ENCODE peak calls at places on chromosomes 2 and 18, in seven cellular contexts. N is nephron progenitor cell, H is GM20000, D is adrenal gland, W is H9, R is skeletal muscle cell, G is iPS-NIHi11. U is an unnamed sample.

GRCh38 chr2:128435576-128436497 is 117.2 kb upstream of the HS6ST1 start:
- DNase-seq in N (peak), H (no peak), D (no peak), W (peak), R (no peak), G (no peak), U (no peak)

GRCh38 chr2:53964237-53964952 is 6.4 kb downstream of the PSME4 start:
- DNase-seq in N (no peak), H (no peak), D (no peak), W (no peak), R (no peak), G (no peak), U (no peak)

GRCh38 chr2:190649798-190650390 is 1.0 kb downstream of the NAB1 start:
- DNase-seq in N (peak), H (no peak), D (no peak), W (no peak), R (no peak), G (peak), U (peak)

GRCh38 chr2:31764169-31764568 is 183.4 kb upstream of the SRD5A2 start:
- DNase-seq in N (no peak), H (no peak), D (no peak), W (no peak), R (peak), G (no peak), U (no peak)

GRCh38 chr2:24115057-24115456 is 8.1 kb downstream of the PFN4 start:
- DNase-seq in N (no peak), H (no peak), D (no peak), W (no peak), R (no peak), G (no peak), U (no peak)

GRCh38 chr2:53202063-53202462 is 565.5 kb upstream of the CHAC2 start:
- DNase-seq in N (no peak), H (no peak), D (no peak), W (no peak), R (peak), G (peak), U (peak)

GRCh38 chr2:161954103-161954502 is 119.9 kb downstream of the DPP4 start:
- DNase-seq in N (no peak), H (no peak), D (no peak), W (no peak), R (peak), G (no peak), U (no peak)

GRCh38 chr2:33214436-33214835 is 262.0 kb upstream of the RASGRP3 start:
- DNase-seq in N (no peak), H (no peak), D (no peak), W (no peak), R (no peak), G (no peak), U (peak)

GRCh38 chr2:167279810-167280209 is 391.5 kb downstream of the XIRP2 start:
- DNase-seq in N (no peak), H (no peak), D (no peak), W (no peak), R (no peak), G (no peak), U (no peak)

GRCh38 chr2:176554107-176555048 is 285.1 kb downstream of the MTX2 start:
- DNase-seq in N (peak), H (peak), D (peak), W (peak), R (no peak), G (peak), U (peak)

GRCh38 chr2:145016711-145017110 is 496.8 kb upstream of the ZEB2 start:
- DNase-seq in N (no peak), H (no peak), D (no peak), W (no peak), R (no peak), G (no peak), U (no peak)

GRCh38 chr2:110105608-110106467 is 9.8 kb downstream of the MALL start:
- DNase-seq in N (no peak), H (no peak), D (no peak), W (no peak), R (no peak), G (no peak), U (no peak)

GRCh38 chr18:34723143-34723542 is 13.0 kb downstream of the DTNA start:
- DNase-seq in N (no peak), H (no peak), D (no peak), W (no peak), R (no peak), G (no peak), U (no peak)

GRCh38 chr2:218786133-218786532 is 4.2 kb downstream of the CYP27A1 start:
- DNase-seq in N (no peak), H (no peak), D (no peak), W (no peak), R (no peak), G (no peak), U (no peak)

GRCh38 chr2:19255481-19255880 is 102.9 kb downstream of the OSR1 start:
- DNase-seq in N (no peak), H (no peak), D (no peak), W (no peak), R (no peak), G (no peak), U (no peak)

GRCh38 chr2:68831688-68832087 is 39.5 kb downstream of the BMP10 start:
- DNase-seq in N (no peak), H (no peak), D (no peak), W (no peak), R (no peak), G (no peak), U (no peak)

GRCh38 chr2:239938651-239939486 is 86.3 kb downstream of the NDUFA10 start:
- DNase-seq in N (no peak), H (no peak), D (no peak), W (peak), R (no peak), G (no peak), U (no peak)

GRCh38 chr2:6202756-6203155 is 510.6 kb downstream of the SOX11 start:
- DNase-seq in N (no peak), H (no peak), D (no peak), W (no peak), R (no peak), G (no peak), U (no peak)

GRCh38 chr18:76499596-76500340 is 4.7 kb upstream of the ZNF516 start:
- DNase-seq in N (no peak), H (peak), D (no peak), W (no peak), R (no peak), G (no peak), U (no peak)

GRCh38 chr2:115396579-115396978 is 954.1 kb downstream of the DPP10 start:
- DNase-seq in N (no peak), H (no peak), D (peak), W (no peak), R (no peak), G (no peak), U (no peak)

GRCh38 chr2:100200985-100201384 is 58.6 kb upstream of the AFF3 start:
- DNase-seq in N (no peak), H (no peak), D (no peak), W (no peak), R (no peak), G (no peak), U (no peak)

GRCh38 chr2:101518470-101519172 is 43.7 kb upstream of the RFX8 start:
- DNase-seq in N (peak), H (no peak), D (peak), W (peak), R (no peak), G (peak), U (peak)

GRCh38 chr2:218569661-218570500 is 1.2 kb downstream of the CNOT9 start:
- DNase-seq in N (no peak), H (no peak), D (peak), W (no peak), R (no peak), G (no peak), U (no peak)

GRCh38 chr2:233240897-233241296 is 10.6 kb upstream of the ATG16L1 start:
- DNase-seq in N (no peak), H (peak), D (no peak), W (no peak), R (no peak), G (no peak), U (no peak)

GRCh38 chr2:140210963-140211362 is 1430.8 kb upstream of the NXPH2 start:
- DNase-seq in N (no peak), H (no peak), D (no peak), W (no peak), R (no peak), G (no peak), U (no peak)

GRCh38 chr2:160111951-160112798 is 49.8 kb upstream of the PLA2R1 start:
- DNase-seq in N (no peak), H (peak), D (no peak), W (no peak), R (no peak), G (no peak), U (no peak)

GRCh38 chr2:178477443-178478099 is 829 bp downstream of the FKBP7 start:
- DNase-seq in N (no peak), H (no peak), D (no peak), W (no peak), R (no peak), G (no peak), U (no peak)

GRCh38 chr18:42113529-42114191 is 158.6 kb downstream of the PIK3C3 start:
- DNase-seq in N (no peak), H (peak), D (no peak), W (no peak), R (peak), G (no peak), U (no peak)

GRCh38 chr18:13136056-13136688 is 82.4 kb upstream of the LDLRAD4 start:
- DNase-seq in N (no peak), H (peak), D (no peak), W (no peak), R (no peak), G (peak), U (no peak)

GRCh38 chr2:132651115-132652099 is 18.6 kb downstream of the LYPD1 start:
- DNase-seq in N (peak), H (peak), D (no peak), W (peak), R (no peak), G (peak), U (peak)

U was measured in thyroid gland.